ENCODE peak calls at places on chromosomes 3 and 15, in nine cellular contexts. One of them, this sample, is unnamed. For H3K4me1 and H3K36me3, the result is how much of the 10 kb centered on the place peaks cover.

GRCh38 chr3:170751083-170751893 is 118.7 kb downstream of the RPL22L1 start:
- DNase-seq in NT2/D1: no peak
- DNase-seq in CD8-positive, alpha-beta T cell: no peak
- DNase-seq in left lung: no peak
- DNase-seq in fibroblast of lung: peak
- DNase-seq in tibial artery: peak
- DNase-seq in astrocyte: peak
- DNase-seq in stomach: peak
- DNase-seq in Panc1: peak
- DNase-seq in this sample: peak

GRCh38 chr3:114319453-114319852 is 25.6 kb downstream of the TIGIT start:
- DNase-seq in stomach: no peak
- DNase-seq in Panc1: no peak
- DNase-seq in fibroblast of lung: peak
- DNase-seq in NT2/D1: peak
- DNase-seq in tibial artery: no peak
- DNase-seq in CD8-positive, alpha-beta T cell: no peak
- DNase-seq in left lung: no peak
- DNase-seq in astrocyte: peak
- DNase-seq in this sample: peak

GRCh38 chr3:106345353-106346027 is 476.7 kb upstream of the CBLB start:
- DNase-seq in fibroblast of lung: peak
- DNase-seq in astrocyte: peak
- DNase-seq in tibial artery: no peak
- DNase-seq in Panc1: no peak
- DNase-seq in stomach: no peak
- DNase-seq in left lung: no peak
- DNase-seq in NT2/D1: no peak
- DNase-seq in CD8-positive, alpha-beta T cell: no peak
- DNase-seq in this sample: no peak

GRCh38 chr3:20480771-20481170 is 294.8 kb upstream of the SGO1 start:
- DNase-seq in CD8-positive, alpha-beta T cell: no peak
- DNase-seq in stomach: no peak
- DNase-seq in left lung: no peak
- DNase-seq in astrocyte: peak
- DNase-seq in NT2/D1: peak
- DNase-seq in fibroblast of lung: no peak
- DNase-seq in Panc1: no peak
- DNase-seq in tibial artery: no peak
- DNase-seq in this sample: no peak

GRCh38 chr3:184712248-184712559 is 340 bp upstream of the MAGEF1 start:
- DNase-seq in stomach: no peak
- DNase-seq in Panc1: no peak
- DNase-seq in CD8-positive, alpha-beta T cell: no peak
- DNase-seq in NT2/D1: no peak
- DNase-seq in fibroblast of lung: no peak
- DNase-seq in left lung: no peak
- DNase-seq in tibial artery: no peak
- DNase-seq in astrocyte: peak
- DNase-seq in this sample: no peak

GRCh38 chr15:31082771-31083393 is 18.6 kb downstream of the TRPM1 start:
- DNase-seq in stomach: peak
- DNase-seq in astrocyte: no peak
- DNase-seq in tibial artery: no peak
- DNase-seq in NT2/D1: no peak
- DNase-seq in CD8-positive, alpha-beta T cell: no peak
- DNase-seq in fibroblast of lung: peak
- DNase-seq in left lung: no peak
- DNase-seq in Panc1: no peak
- DNase-seq in this sample: no peak

GRCh38 chr3:170717410-170718402 is 131.8 kb upstream of the SLC7A14 start:
- DNase-seq in tibial artery: peak
- DNase-seq in astrocyte: peak
- DNase-seq in NT2/D1: no peak
- DNase-seq in CD8-positive, alpha-beta T cell: no peak
- DNase-seq in fibroblast of lung: peak
- DNase-seq in stomach: no peak
- DNase-seq in Panc1: no peak
- DNase-seq in left lung: peak
- DNase-seq in this sample: peak

GRCh38 chr3:128591728-128592426 is 58.7 kb downstream of the RPN1 start:
- DNase-seq in Panc1: no peak
- DNase-seq in tibial artery: no peak
- DNase-seq in stomach: no peak
- DNase-seq in NT2/D1: no peak
- DNase-seq in astrocyte: no peak
- DNase-seq in fibroblast of lung: no peak
- DNase-seq in left lung: no peak
- DNase-seq in CD8-positive, alpha-beta T cell: no peak
- DNase-seq in this sample: no peak

GRCh38 chr3:129893616-129894070 is at the start of gene TMCC1:
- DNase-seq in stomach: peak
- DNase-seq in left lung: peak
- DNase-seq in Panc1: peak
- DNase-seq in fibroblast of lung: peak
- DNase-seq in NT2/D1: peak
- DNase-seq in tibial artery: peak
- DNase-seq in CD8-positive, alpha-beta T cell: peak
- DNase-seq in astrocyte: peak
- DNase-seq in this sample: peak

GRCh38 chr3:129890125-129890524 is 3.4 kb downstream of the TMCC1 start:
- DNase-seq in NT2/D1: no peak
- DNase-seq in tibial artery: no peak
- DNase-seq in Panc1: no peak
- DNase-seq in stomach: no peak
- DNase-seq in astrocyte: no peak
- DNase-seq in fibroblast of lung: no peak
- DNase-seq in CD8-positive, alpha-beta T cell: no peak
- DNase-seq in left lung: no peak
- DNase-seq in this sample: peak

GRCh38 chr3:129890891-129891290 is 2.6 kb downstream of the TMCC1 start:
- DNase-seq in left lung: no peak
- DNase-seq in NT2/D1: no peak
- DNase-seq in fibroblast of lung: no peak
- DNase-seq in CD8-positive, alpha-beta T cell: no peak
- DNase-seq in tibial artery: no peak
- DNase-seq in stomach: no peak
- DNase-seq in astrocyte: no peak
- DNase-seq in Panc1: no peak
- DNase-seq in this sample: no peak

GRCh38 chr3:129892486-129892856 is 1.0 kb downstream of the TMCC1 start:
- DNase-seq in astrocyte: no peak
- DNase-seq in NT2/D1: no peak
- DNase-seq in fibroblast of lung: no peak
- DNase-seq in Panc1: no peak
- DNase-seq in CD8-positive, alpha-beta T cell: no peak
- DNase-seq in left lung: no peak
- DNase-seq in tibial artery: no peak
- DNase-seq in stomach: no peak
- DNase-seq in this sample: no peak

DNA sequence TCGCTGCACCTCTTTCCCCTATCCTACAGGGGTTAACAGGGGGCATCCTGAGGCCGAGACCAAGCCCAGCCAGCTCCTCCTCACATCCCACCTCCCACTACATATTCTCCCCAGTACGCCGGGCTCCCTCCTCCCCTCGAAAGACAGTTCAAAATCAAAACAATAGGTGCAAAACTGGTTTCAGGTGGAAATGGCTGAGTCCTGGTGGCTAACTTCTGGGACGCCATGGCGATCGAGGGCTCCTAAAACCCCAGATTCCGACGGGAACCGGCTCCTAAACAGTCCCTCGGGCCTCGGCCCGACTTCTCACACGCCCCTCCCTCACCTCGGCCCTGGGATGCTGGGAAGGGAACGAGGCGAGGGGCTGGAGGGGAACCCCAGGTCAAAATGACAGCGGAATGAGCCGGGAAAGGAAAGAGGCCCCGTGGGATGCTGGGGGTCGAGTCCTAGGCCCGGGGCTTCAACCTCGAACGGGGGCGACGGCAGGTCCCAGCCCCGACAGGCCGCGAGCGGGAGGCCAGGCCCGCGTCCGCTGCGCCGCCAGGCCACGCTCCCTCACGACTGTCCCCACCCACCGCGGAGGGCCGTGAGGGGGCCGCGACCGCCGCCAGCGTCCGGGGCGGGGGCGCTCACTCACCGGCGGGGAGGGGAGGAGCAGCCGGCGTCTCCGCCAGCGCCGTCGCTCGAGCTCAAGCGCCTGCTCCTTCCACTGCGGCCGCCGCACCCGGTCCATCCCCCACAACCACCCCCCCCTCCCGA is 475 bp downstream of the TMCC1 start:
- DNase-seq in CD8-positive, alpha-beta T cell: peak
- DNase-seq in fibroblast of lung: peak
- DNase-seq in left lung: peak
- DNase-seq in stomach: no peak
- DNase-seq in astrocyte: peak
- DNase-seq in Panc1: no peak
- DNase-seq in NT2/D1: peak
- DNase-seq in tibial artery: peak
- DNase-seq in this sample: peak
- H3K4me1 ChIP-seq in CD8-positive, alpha-beta T cell: under half
- H3K4me1 ChIP-seq in fibroblast of lung: under half
- H3K4me1 ChIP-seq in left lung: under half
- H3K4me1 ChIP-seq in stomach: half or more
- H3K4me1 ChIP-seq in astrocyte: under half
- H3K4me1 ChIP-seq in Panc1: under half
- H3K4me1 ChIP-seq in NT2/D1: under half
- H3K4me1 ChIP-seq in tibial artery: under half
- H3K4me1 ChIP-seq in this sample: under half

GRCh38 chr3:100745617-100746016 is 36.3 kb downstream of the TFG start:
- DNase-seq in Panc1: no peak
- DNase-seq in astrocyte: no peak
- DNase-seq in fibroblast of lung: no peak
- DNase-seq in NT2/D1: no peak
- DNase-seq in left lung: no peak
- DNase-seq in tibial artery: no peak
- DNase-seq in stomach: no peak
- DNase-seq in CD8-positive, alpha-beta T cell: no peak
- DNase-seq in this sample: no peak

GRCh38 chr3:100748220-100748619 is 38.9 kb downstream of the TFG start:
- DNase-seq in NT2/D1: no peak
- DNase-seq in tibial artery: no peak
- DNase-seq in Panc1: no peak
- DNase-seq in fibroblast of lung: no peak
- DNase-seq in astrocyte: no peak
- DNase-seq in stomach: no peak
- DNase-seq in left lung: no peak
- DNase-seq in CD8-positive, alpha-beta T cell: no peak
- DNase-seq in this sample: no peak

GRCh38 chr3:100743535-100743934 is 34.2 kb downstream of the TFG start:
- DNase-seq in CD8-positive, alpha-beta T cell: no peak
- DNase-seq in fibroblast of lung: no peak
- DNase-seq in left lung: no peak
- DNase-seq in astrocyte: no peak
- DNase-seq in stomach: no peak
- DNase-seq in NT2/D1: no peak
- DNase-seq in tibial artery: no peak
- DNase-seq in Panc1: no peak
- DNase-seq in this sample: no peak

GRCh38 chr3:100744671-100745070 is 35.4 kb downstream of the TFG start:
- DNase-seq in astrocyte: no peak
- DNase-seq in CD8-positive, alpha-beta T cell: no peak
- DNase-seq in tibial artery: no peak
- DNase-seq in left lung: no peak
- DNase-seq in Panc1: no peak
- DNase-seq in fibroblast of lung: no peak
- DNase-seq in NT2/D1: no peak
- DNase-seq in stomach: no peak
- DNase-seq in this sample: no peak

GRCh38 chr3:100746056-100746455 is 36.8 kb downstream of the TFG start:
- DNase-seq in stomach: no peak
- DNase-seq in tibial artery: no peak
- DNase-seq in astrocyte: no peak
- DNase-seq in NT2/D1: no peak
- DNase-seq in left lung: no peak
- DNase-seq in Panc1: no peak
- DNase-seq in CD8-positive, alpha-beta T cell: no peak
- DNase-seq in fibroblast of lung: no peak
- DNase-seq in this sample: no peak
- H3K36me3 ChIP-seq in stomach: half or more
- H3K36me3 ChIP-seq in tibial artery: half or more
- H3K36me3 ChIP-seq in astrocyte: half or more
- H3K36me3 ChIP-seq in NT2/D1: half or more
- H3K36me3 ChIP-seq in left lung: half or more
- H3K36me3 ChIP-seq in Panc1: half or more
- H3K36me3 ChIP-seq in CD8-positive, alpha-beta T cell: under half
- H3K36me3 ChIP-seq in fibroblast of lung: under half
- H3K36me3 ChIP-seq in this sample: half or more

DNA sequence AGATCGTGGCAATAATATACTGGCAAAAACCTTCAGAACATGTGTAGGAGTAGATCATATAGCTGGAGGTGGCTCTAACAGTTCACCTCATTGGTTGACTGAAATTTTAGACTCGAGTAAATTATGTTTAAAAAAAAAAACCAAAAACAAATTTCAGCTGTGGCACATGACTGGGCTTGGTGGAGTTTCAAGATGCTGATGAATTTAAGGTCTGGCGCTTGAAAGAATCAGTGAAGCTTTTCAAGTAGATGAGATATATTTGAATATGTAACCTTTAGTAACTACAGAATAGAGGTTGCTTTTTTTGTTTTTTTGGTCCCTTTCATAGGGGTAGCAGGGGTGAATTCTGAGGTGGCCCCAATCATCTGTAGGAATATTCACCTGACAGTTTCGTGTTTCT is 65.8 kb downstream of the MAP4 start:
- DNase-seq in tibial artery: no peak
- DNase-seq in astrocyte: no peak
- DNase-seq in fibroblast of lung: no peak
- DNase-seq in CD8-positive, alpha-beta T cell: no peak
- DNase-seq in left lung: no peak
- DNase-seq in Panc1: no peak
- DNase-seq in NT2/D1: no peak
- DNase-seq in stomach: no peak
- DNase-seq in this sample: no peak
- H3K4me1 ChIP-seq in tibial artery: under half
- H3K4me1 ChIP-seq in astrocyte: under half
- H3K4me1 ChIP-seq in fibroblast of lung: under half
- H3K4me1 ChIP-seq in CD8-positive, alpha-beta T cell: under half
- H3K4me1 ChIP-seq in left lung: under half
- H3K4me1 ChIP-seq in Panc1: under half
- H3K4me1 ChIP-seq in NT2/D1: under half
- H3K4me1 ChIP-seq in stomach: under half
- H3K4me1 ChIP-seq in this sample: under half

GRCh38 chr15:44620081-44620480 is 43.4 kb downstream of the SPG11 start:
- DNase-seq in tibial artery: no peak
- DNase-seq in Panc1: no peak
- DNase-seq in stomach: no peak
- DNase-seq in left lung: no peak
- DNase-seq in astrocyte: no peak
- DNase-seq in fibroblast of lung: no peak
- DNase-seq in CD8-positive, alpha-beta T cell: no peak
- DNase-seq in NT2/D1: no peak
- DNase-seq in this sample: no peak

DNA sequence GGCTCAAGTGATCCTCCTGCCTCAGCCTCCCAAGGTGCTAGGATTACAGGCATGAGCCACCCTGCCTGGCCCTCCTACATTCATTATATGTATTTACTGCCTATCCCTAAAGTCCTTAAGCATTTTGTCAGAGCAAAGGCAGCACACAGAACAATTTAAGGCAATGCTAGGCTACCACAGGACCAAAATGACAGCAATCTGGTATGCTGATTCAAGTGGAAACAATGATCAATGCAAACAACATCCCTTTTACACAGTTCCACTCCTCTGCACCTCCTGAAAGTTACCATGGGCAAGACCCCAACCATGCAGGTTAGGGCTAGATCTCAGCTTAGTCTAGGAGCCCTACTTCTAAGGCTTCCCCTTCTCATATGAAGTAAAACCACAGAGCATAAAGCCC is 40.3 kb downstream of the SPG11 start:
- DNase-seq in Panc1: no peak
- DNase-seq in CD8-positive, alpha-beta T cell: no peak
- DNase-seq in NT2/D1: no peak
- DNase-seq in fibroblast of lung: no peak
- DNase-seq in stomach: no peak
- DNase-seq in tibial artery: no peak
- DNase-seq in astrocyte: no peak
- DNase-seq in left lung: no peak
- DNase-seq in this sample: no peak
- H3K36me3 ChIP-seq in Panc1: under half
- H3K36me3 ChIP-seq in CD8-positive, alpha-beta T cell: under half
- H3K36me3 ChIP-seq in NT2/D1: under half
- H3K36me3 ChIP-seq in fibroblast of lung: under half
- H3K36me3 ChIP-seq in stomach: half or more
- H3K36me3 ChIP-seq in tibial artery: half or more
- H3K36me3 ChIP-seq in astrocyte: under half
- H3K36me3 ChIP-seq in left lung: half or more
- H3K36me3 ChIP-seq in this sample: under half